ENCODE peak calls at places on chromosome 15, in five cellular contexts. L is COLO829; S is frontal cortex; H is EH; E is activated naive CD4-positive, alpha-beta T cell. M is an unnamed sample.

GRCh38 chr15:94370197-94370987 is 139.0 kb downstream of the MCTP2 start:
- DNase-seq in S (no peak), E (no peak), L (peak), H (no peak), M (no peak)

GRCh38 chr15:98856540-98856907 is 151.1 kb downstream of the PGPEP1L start:
- DNase-seq in H (peak), E (no peak), S (no peak), L (no peak), M (no peak)

GRCh38 chr15:25798207-25798931 is 64.8 kb downstream of the ATP10A start:
- DNase-seq in S (no peak), L (no peak), H (peak), E (no peak), M (no peak)

GRCh38 chr15:98954411-98954810 is 53.2 kb downstream of the PGPEP1L start:
- DNase-seq in H (peak), L (peak), S (peak), E (no peak), M (peak)

GRCh38 chr15:93286456-93286855 is 197.4 kb upstream of the RGMA start:
- DNase-seq in E (no peak), L (no peak), H (no peak), S (no peak), M (no peak)

GRCh38 chr15:78212546-78213424 is 21.6 kb downstream of the ACSBG1 start:
- DNase-seq in E (no peak), H (peak), L (peak), S (peak), M (peak)

GRCh38 chr15:34079904-34080303 is 21.8 kb downstream of the EMC7 start:
- DNase-seq in H (no peak), L (no peak), E (no peak), S (no peak), M (no peak)

GRCh38 chr15:59170295-59170881 is 36.3 kb upstream of the LDHAL6B start:
- DNase-seq in H (peak), L (no peak), S (no peak), E (no peak), M (peak)

GRCh38 chr15:27725733-27726132 is 373.4 kb downstream of the OCA2 start:
- DNase-seq in H (no peak), L (no peak), E (no peak), S (no peak), M (no peak)